ENCODE peak calls at places on chromosomes 11 and 22, in nine cellular contexts. G is cardiac muscle cell, U is esophagus squamous epithelium, J is upper lobe of right lung, N is hepatocyte, A is lung, W is left lung, V is lower lobe of right lung, S is heart left ventricle. Y is an unnamed sample. For H3K27me3, the result is how much of the 10 kb centered on the place peaks cover.

GRCh38 chr11:75743711-75744563 is 24.6 kb upstream of the DGAT2 start:
- DNase-seq in G (peak), V (no peak), S (peak), A (no peak), J (no peak), N (no peak), U (no peak), W (no peak), Y (no peak)

GRCh38 chr11:66543263-66544107 is 2.4 kb downstream of the ZDHHC24 start:
- DNase-seq in J (no peak), U (no peak), G (peak), A (no peak), S (peak), V (peak), N (peak), W (peak), Y (no peak)

GRCh38 chr22:36239150-36239400 is 252 bp downstream of the APOL2 start:
- DNase-seq in N (no peak), G (no peak), W (no peak), S (no peak), A (no peak), J (no peak), V (no peak), U (no peak), Y (no peak)

GRCh38 chr11:118142809-118143208 is 9.8 kb downstream of the SCN4B start:
- DNase-seq in J (peak), S (peak), A (peak), U (no peak), V (peak), W (peak), N (peak), G (no peak), Y (no peak)

GRCh38 chr11:1511937-1512496 is 25.4 kb upstream of the MOB2 start:
- DNase-seq in S (no peak), W (no peak), A (no peak), G (no peak), N (no peak), U (no peak), V (no peak), J (no peak), Y (no peak)

GRCh38 chr11:38392176-38392575 is 1794.1 kb upstream of the RAG2 start:
- DNase-seq in S (no peak), N (no peak), J (no peak), G (no peak), V (no peak), W (no peak), A (no peak), U (no peak), Y (no peak)

GRCh38 chr11:118914178-118914918 is 11.4 kb downstream of the BCL9L start:
- DNase-seq in S (no peak), U (no peak), N (no peak), V (no peak), G (peak), A (no peak), J (no peak), W (no peak), Y (no peak)

GRCh38 chr11:130499828-130500227 is 51.4 kb downstream of the ADAMTS15 start:
- DNase-seq in G (no peak), V (no peak), N (no peak), U (no peak), A (no peak), J (no peak), S (no peak), W (no peak), Y (no peak)

GRCh38 chr11:46390331-46391171 is 1.0 kb downstream of the CHRM4 start:
- DNase-seq in G (no peak), J (no peak), N (no peak), V (no peak), S (no peak), U (no peak), W (no peak), A (no peak), Y (no peak)

GRCh38 chr22:39493759-39494158 is 8.3 kb upstream of the MIEF1 start:
- DNase-seq in A (no peak), V (peak), W (no peak), G (peak), S (no peak), U (no peak), J (no peak), N (no peak), Y (no peak)

GRCh38 chr11:27444801-27445215 is 27.8 kb downstream of the LGR4 start:
- DNase-seq in A (no peak), U (no peak), N (no peak), W (no peak), G (no peak), J (no peak), S (no peak), V (no peak), Y (no peak)

GRCh38 chr22:23166038-23166831 is 14.1 kb upstream of the BCR start:
- DNase-seq in J (no peak), W (no peak), A (no peak), S (no peak), N (no peak), V (no peak), U (no peak), G (no peak), Y (no peak)

GRCh38 chr22:23164091-23164490 is 16.2 kb upstream of the BCR start:
- DNase-seq in G (no peak), A (no peak), U (no peak), W (no peak), J (no peak), S (peak), V (no peak), N (no peak), Y (no peak)

GRCh38 chr22:23168381-23169031 is 11.8 kb upstream of the BCR start:
- DNase-seq in J (no peak), W (no peak), N (no peak), V (no peak), U (no peak), S (peak), A (no peak), G (no peak), Y (no peak)

GRCh38 chr22:23166841-23167610 is 13.3 kb upstream of the BCR start:
- DNase-seq in U (no peak), V (no peak), N (no peak), J (no peak), S (peak), W (no peak), A (no peak), G (no peak), Y (no peak)

DNA sequence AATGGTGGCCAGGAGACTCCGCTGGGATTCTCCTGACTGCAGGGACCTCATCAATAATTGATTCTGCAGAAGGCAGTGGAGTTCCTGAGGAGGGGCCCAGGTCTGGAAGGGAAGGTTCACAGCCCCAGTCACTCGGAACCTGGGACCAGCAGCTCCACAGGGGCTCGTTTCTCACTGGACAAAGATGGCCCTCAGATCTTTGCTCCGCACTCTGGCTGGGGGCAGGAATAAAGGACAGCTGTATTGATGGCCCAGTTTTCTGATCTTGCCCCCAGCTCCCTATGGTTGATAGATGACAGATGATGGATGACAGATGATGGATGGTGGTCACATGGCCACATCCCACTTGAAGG is 11.3 kb upstream of the BCR start:
- DNase-seq in G (no peak), W (no peak), U (no peak), J (no peak), S (peak), A (no peak), N (no peak), V (no peak), Y (no peak)
- H3K27ac ChIP-seq in G (no peak), W (no peak), U (no peak), J (no peak), S (no peak), A (no peak), N (no peak), V (no peak), Y (no peak)

GRCh38 chr11:111376453-111376871 is 2.6 kb downstream of the POU2AF1 start:
- DNase-seq in S (no peak), W (no peak), G (no peak), A (no peak), N (no peak), J (no peak), V (no peak), U (no peak), Y (no peak)
- H3K4me3 ChIP-seq in S (no peak), W (no peak), G (no peak), A (no peak), N (no peak), J (no peak), V (no peak), U (no peak), Y (no peak)

GRCh38 chr22:43854786-43855271 is 7.5 kb downstream of the SULT4A1 start:
- DNase-seq in W (peak), A (no peak), S (no peak), G (no peak), J (peak), U (no peak), N (no peak), V (no peak), Y (no peak)

GRCh38 chr22:43854151-43854785 is 8.0 kb downstream of the SULT4A1 start:
- DNase-seq in G (no peak), W (peak), A (no peak), J (peak), U (no peak), V (no peak), S (no peak), N (no peak), Y (no peak)

GRCh38 chr22:43857367-43857766 is 4.9 kb downstream of the SULT4A1 start:
- DNase-seq in A (no peak), U (no peak), G (no peak), W (no peak), V (no peak), J (no peak), S (no peak), N (no peak), Y (no peak)

GRCh38 chr22:43853328-43853931 is 8.9 kb downstream of the SULT4A1 start:
- DNase-seq in S (no peak), N (no peak), A (no peak), J (peak), G (no peak), U (no peak), W (peak), V (no peak), Y (no peak)

DNA sequence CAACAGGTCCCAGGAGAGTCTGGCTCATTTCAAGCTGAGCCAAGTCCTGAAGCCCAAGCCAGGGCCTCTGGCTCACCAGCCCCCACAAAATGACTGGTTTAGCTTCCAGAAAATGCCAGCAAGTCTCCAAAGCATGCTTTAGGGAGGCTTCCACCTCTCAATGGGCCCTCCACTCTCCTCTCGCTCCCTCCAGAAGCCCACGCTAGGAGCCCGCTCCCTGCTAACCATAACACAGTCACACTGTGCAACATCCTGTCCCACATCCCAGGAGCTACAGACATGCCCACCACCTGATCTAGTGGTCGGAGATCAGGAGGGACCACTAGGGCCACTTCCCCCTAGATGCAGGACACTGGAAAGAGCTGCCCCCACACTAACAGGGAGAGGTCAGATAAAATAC is 6.9 kb downstream of the SULT4A1 start:
- DNase-seq in W (peak), A (no peak), S (no peak), J (no peak), V (no peak), N (no peak), U (no peak), G (no peak), Y (no peak)
- H3K27me3 ChIP-seq in W (half or more), A (under half), S (under half), J (under half), V (under half), N (under half), U (under half), G (under half), Y (under half)

DNA sequence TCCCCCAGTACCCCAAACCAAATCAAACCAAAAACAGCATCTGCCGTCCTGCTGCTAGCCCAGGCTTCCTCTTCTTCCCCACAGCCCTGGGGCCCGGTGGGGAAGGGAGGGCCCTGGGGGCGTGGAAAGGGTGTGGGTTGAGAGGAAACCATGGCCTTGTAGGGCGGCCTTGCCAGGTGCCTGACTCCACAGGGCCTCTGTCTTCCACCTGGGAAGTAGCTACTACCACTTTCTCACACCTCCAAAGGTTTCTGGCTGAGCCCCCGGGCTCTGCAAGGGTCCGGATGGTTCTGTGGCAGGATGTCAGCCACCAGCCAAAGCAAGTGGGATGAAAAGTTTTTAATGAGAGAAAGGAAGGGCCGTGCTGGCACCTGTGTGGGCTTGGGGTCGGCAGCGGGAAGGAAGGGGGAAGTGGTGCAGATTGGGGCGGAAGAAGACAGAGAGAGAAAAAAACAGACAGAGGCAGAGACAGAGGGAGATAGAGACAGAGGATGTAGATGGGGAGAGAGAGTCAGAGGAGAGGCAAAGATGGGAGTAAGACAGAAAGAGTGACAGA is 10.5 kb downstream of the TPST2 start:
- DNase-seq in S (peak), G (no peak), V (peak), N (no peak), W (no peak), U (no peak), A (no peak), J (peak), Y (no peak)
- H3K27ac ChIP-seq in S (peak), G (peak), V (no peak), N (no peak), W (no peak), U (no peak), A (no peak), J (peak), Y (no peak)

DNA sequence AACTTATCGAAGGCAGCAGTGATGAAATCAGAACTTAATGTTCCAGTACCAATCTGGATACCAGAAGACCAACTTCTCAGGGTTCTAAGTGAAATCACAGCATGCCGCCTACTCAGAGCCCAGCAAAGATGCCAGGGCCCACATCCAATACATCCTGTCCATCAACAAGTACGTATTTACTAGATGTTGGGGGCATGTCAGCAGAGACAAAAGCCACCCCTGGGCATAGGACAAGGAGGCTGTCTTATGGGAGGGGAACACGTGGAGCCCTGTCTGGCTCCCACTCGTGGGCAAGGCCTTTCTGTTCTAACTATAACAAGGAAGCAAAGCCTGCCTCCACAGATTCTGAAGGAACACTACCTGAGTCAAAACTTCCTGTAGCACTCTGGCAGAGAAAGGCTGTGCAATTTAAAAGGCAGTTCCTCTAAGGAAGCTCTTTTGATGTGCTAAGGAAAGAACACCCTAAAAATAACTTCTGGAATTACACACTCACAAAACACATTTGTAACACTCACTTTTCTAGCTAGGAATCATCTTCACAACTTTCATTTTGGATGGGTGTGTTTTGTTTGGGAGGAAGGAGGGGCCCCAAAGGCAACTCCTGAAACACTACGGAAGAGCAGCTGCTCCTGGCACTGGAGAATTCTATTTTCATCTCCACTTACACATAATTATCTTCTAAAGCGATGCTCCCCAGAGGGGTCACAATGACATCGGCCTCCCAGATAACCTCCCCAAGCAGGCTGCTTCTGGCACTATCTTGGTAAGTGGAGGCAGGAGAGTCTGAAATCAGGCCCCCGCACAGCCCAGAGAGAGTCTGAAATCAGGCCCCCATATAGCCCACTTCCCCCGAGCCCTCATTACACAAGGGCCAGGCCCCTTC is 14.2 kb downstream of the SMCO4 start:
- DNase-seq in U (no peak), N (no peak), S (peak), A (no peak), G (no peak), W (no peak), J (no peak), V (no peak), Y (peak)
- H3K4me3 ChIP-seq in U (no peak), N (no peak), S (no peak), A (no peak), G (no peak), W (no peak), J (no peak), V (peak), Y (no peak)